ENCODE peak calls at places on chromosomes 7 and 10, in ten cellular contexts. S is BE2C, B is GM12865, W is neural progenitor cell, N is HL-60, J is pancreas, R is fibroblast of villous mesenchyme, O is hepatocyte, Y is NB4, E is heart right ventricle. X is an unnamed sample.

GRCh38 chr7:129678606-129679005 is 67.1 kb downstream of the NRF1 start:
- DNase-seq in S (no peak), B (no peak), W (no peak), N (no peak), J (no peak), R (no peak), O (no peak), Y (no peak), E (no peak), X (no peak)

GRCh38 chr7:128398016-128398840 is 11.6 kb downstream of the IMPDH1 start:
- DNase-seq in S (peak; percentile 76), B (no peak), W (peak; percentile 66), N (no peak), J (peak; percentile 42), R (peak; percentile 50), O (peak; percentile 69), Y (peak; percentile 54), E (peak; percentile 64), X (no peak)

GRCh38 chr7:33623267-33623666 is 282.1 kb upstream of the BMPER start:
- DNase-seq in S (no peak), B (no peak), W (no peak), N (no peak), J (no peak), R (no peak), O (no peak), Y (no peak), E (no peak), X (no peak)

GRCh38 chr7:89091550-89091949 is 296.0 kb upstream of the TEX47 start:
- DNase-seq in S (no peak), B (no peak), W (peak; percentile 17), N (no peak), J (no peak), R (no peak), O (no peak), Y (no peak), E (no peak), X (no peak)

GRCh38 chr10:18472977-18473376 is 178.4 kb downstream of the NSUN6 start:
- DNase-seq in S (no peak), B (peak; percentile 21), W (no peak), N (no peak), J (no peak), R (no peak), O (peak; percentile 23), Y (peak; percentile 1), E (no peak), X (no peak)

GRCh38 chr7:95322874-95323273 is 1.5 kb downstream of the PON1 start:
- DNase-seq in S (no peak), B (no peak), W (no peak), N (no peak), J (no peak), R (no peak), O (no peak), Y (no peak), E (no peak), X (no peak)

GRCh38 chr7:75989726-75990388 is 4.5 kb downstream of the TMEM120A start:
- DNase-seq in S (no peak), B (no peak), W (no peak), N (no peak), J (no peak), R (no peak), O (no peak), Y (no peak), E (peak; percentile 69), X (no peak)

GRCh38 chr7:17971392-17971791 is 31.1 kb upstream of the SNX13 start:
- DNase-seq in S (no peak), B (no peak), W (no peak), N (no peak), J (no peak), R (peak; percentile 26), O (no peak), Y (no peak), E (no peak), X (no peak)

GRCh38 chr7:90155206-90155605 is 937 bp downstream of the STEAP1 start:
- DNase-seq in S (no peak), B (no peak), W (no peak), N (no peak), J (no peak), R (no peak), O (no peak), Y (no peak), E (no peak), X (no peak)

GRCh38 chr10:131041361-131041916 is 270.1 kb downstream of the TCERG1L start:
- DNase-seq in S (no peak), B (no peak), W (no peak), N (no peak), J (no peak), R (no peak), O (no peak), Y (no peak), E (no peak), X (no peak)

DNA sequence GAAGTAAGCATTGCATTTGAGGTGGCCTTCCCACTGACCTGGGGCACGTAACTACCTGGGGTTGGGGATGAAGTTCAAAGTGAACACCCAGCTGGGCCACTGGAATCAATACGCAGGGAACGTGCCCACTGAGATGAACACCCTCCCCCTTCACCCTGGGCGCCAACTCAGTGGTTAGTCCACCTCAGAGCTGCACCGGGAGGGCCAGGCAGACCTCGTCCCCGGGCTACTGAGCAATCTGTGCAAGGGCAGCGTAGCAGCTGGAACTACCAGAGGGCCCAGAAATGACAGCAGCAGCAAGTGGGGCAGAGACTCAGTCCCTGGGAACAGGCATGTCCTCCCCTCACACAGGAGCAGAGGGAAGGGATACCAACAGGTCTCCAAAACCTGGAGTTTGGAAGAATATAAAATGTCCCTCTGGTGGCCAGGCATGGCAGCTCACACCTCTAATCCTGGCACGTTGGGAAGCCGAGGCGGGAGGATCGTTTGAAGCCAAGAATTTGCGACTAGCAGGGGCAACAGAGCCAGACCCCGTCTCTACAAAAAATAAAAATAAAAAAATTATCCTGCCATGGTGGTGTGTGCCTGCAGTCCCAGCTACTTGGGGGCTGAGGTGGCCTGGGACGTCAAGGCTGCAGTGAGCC is 143.9 kb downstream of the SH3PXD2A start:
- DNase-seq in S (no peak), B (no peak), W (peak; percentile 27), N (no peak), J (no peak), R (no peak), O (no peak), Y (no peak), E (no peak), X (no peak)
- TF ChIP-seq CTCF in S (peak; percentile 34), B (peak; percentile 9), W (peak; percentile 51), N (no peak), J (no peak), R (peak; percentile 29), O (peak; percentile 14), Y (peak; percentile 6), E (no peak), X (no peak)

GRCh38 chr10:92892706-92893054 is 44.4 kb downstream of the EXOC6 start:
- DNase-seq in S (no peak), B (no peak), W (no peak), N (no peak), J (no peak), R (no peak), O (peak; percentile 32), Y (no peak), E (no peak), X (no peak)

GRCh38 chr10:92897916-92898315 is 49.6 kb downstream of the EXOC6 start:
- DNase-seq in S (no peak), B (no peak), W (no peak), N (no peak), J (no peak), R (no peak), O (no peak), Y (peak; percentile 15), E (no peak), X (no peak)

GRCh38 chr10:92891885-92892705 is 43.8 kb downstream of the EXOC6 start:
- DNase-seq in S (peak; percentile 69), B (no peak), W (no peak), N (no peak), J (peak; percentile 44), R (peak; percentile 82), O (peak; percentile 86), Y (no peak), E (no peak), X (peak; percentile 17)

DNA sequence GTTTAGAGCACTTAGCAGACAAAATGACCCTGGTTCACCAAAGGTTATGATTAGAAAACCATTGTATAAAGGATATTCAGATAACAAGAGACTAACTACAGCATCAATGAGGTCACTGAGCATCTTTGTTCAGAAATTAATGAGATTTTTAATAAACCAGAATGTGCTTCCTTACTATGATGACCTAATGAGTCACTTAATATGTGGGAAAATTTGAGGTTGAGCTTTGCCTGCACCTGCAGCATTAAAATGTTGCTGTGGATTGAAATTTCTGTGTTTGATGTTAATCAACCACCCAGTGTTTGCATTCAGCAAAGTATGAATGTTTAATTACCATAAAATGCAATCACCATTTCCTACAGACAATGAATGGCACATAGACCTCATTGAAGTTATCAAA is 45.8 kb downstream of the EXOC6 start:
- DNase-seq in S (no peak), B (no peak), W (no peak), N (no peak), J (no peak), R (no peak), O (no peak), Y (no peak), E (no peak), X (no peak)
- H3K4me3 ChIP-seq in S (no peak overlapping the region), B (no peak overlapping the region), W (no peak overlapping the region), N (no peak overlapping the region), J (no peak overlapping the region), R (no peak overlapping the region), O (no peak overlapping the region), Y (no peak overlapping the region), E (no peak overlapping the region), X (no peak overlapping the region)

GRCh38 chr7:83072576-83073517 is 89.8 kb downstream of the PCLO start:
- DNase-seq in S (no peak), B (no peak), W (no peak), N (no peak), J (no peak), R (no peak), O (no peak), Y (no peak), E (no peak), X (no peak)
- TF ChIP-seq CTCF in S (peak; percentile 75), B (no peak), W (peak; percentile 38), N (no peak), J (no peak), R (peak; percentile 6), O (peak; percentile 36), Y (peak; percentile 5), E (no peak), X (no peak)

GRCh38 chr10:515674-516073 is 173.8 kb downstream of the DIP2C start:
- DNase-seq in S (no peak), B (peak; percentile 84), W (no peak), N (no peak), J (no peak), R (no peak), O (no peak), Y (no peak), E (no peak), X (no peak)

GRCh38 chr10:513393-513792 is 176.1 kb downstream of the DIP2C start:
- DNase-seq in S (no peak), B (peak; percentile 79), W (no peak), N (no peak), J (peak; percentile 52), R (no peak), O (no peak), Y (no peak), E (no peak), X (no peak)

GRCh38 chr10:516766-517165 is 172.7 kb downstream of the DIP2C start:
- DNase-seq in S (no peak), B (no peak), W (no peak), N (no peak), J (no peak), R (no peak), O (no peak), Y (no peak), E (no peak), X (no peak)

GRCh38 chr10:511849-512191 is 177.6 kb downstream of the DIP2C start:
- DNase-seq in S (no peak), B (no peak), W (no peak), N (no peak), J (no peak), R (no peak), O (no peak), Y (no peak), E (no peak), X (no peak)

GRCh38 chr10:514137-514671 is 175.3 kb downstream of the DIP2C start:
- DNase-seq in S (no peak), B (peak; percentile 49), W (no peak), N (no peak), J (peak; percentile 61), R (no peak), O (no peak), Y (no peak), E (no peak), X (no peak)
- H3K4me3 ChIP-seq in S (no peak overlapping the region), B (peak overlapping the region; percentile 25), W (no peak overlapping the region), N (no peak overlapping the region), J (no peak overlapping the region), R (no peak overlapping the region), O (no peak overlapping the region), Y (no peak overlapping the region), E (no peak overlapping the region), X (no peak overlapping the region)

X was measured in AG04449.